ENCODE peak calls at places on chromosomes 3 and 15, in six cellular contexts. Y, U, G, B, R and V are unnamed samples.

GRCh38 chr3:71601811-71602210 is 18.3 kb upstream of the FOXP1 start:
- DNase-seq in Y (no peak), U (no peak), G (no peak), B (no peak), R (no peak), V (peak)

GRCh38 chr3:24522155-24522579 is 27.5 kb upstream of the THRB start:
- DNase-seq in Y (no peak), U (no peak), G (peak), B (peak), R (no peak), V (no peak)

GRCh38 chr3:151890721-151891141 is 17.3 kb downstream of the SUCNR1 start:
- DNase-seq in Y (no peak), U (no peak), G (no peak), B (no peak), R (no peak), V (peak)

GRCh38 chr3:71456155-71456554 is 127.4 kb downstream of the FOXP1 start:
- DNase-seq in Y (no peak), U (no peak), G (no peak), B (no peak), R (no peak), V (no peak)

GRCh38 chr3:158491968-158492367 is 79.0 kb upstream of the MLF1 start:
- DNase-seq in Y (no peak), U (no peak), G (no peak), B (no peak), R (no peak), V (no peak)

GRCh38 chr3:129358177-129359101 is 70.0 kb downstream of the EFCAB12 start:
- DNase-seq in Y (no peak), U (no peak), G (no peak), B (no peak), R (no peak), V (no peak)

GRCh38 chr3:179418610-179419009 is 32.7 kb downstream of the GNB4 start:
- DNase-seq in Y (no peak), U (no peak), G (no peak), B (no peak), R (no peak), V (no peak)

GRCh38 chr15:74307827-74308642 is 59.4 kb downstream of the CYP11A1 start:
- DNase-seq in Y (no peak), U (peak), G (peak), B (peak), R (peak), V (peak)

GRCh38 chr15:43376017-43376705 is 5.3 kb downstream of the TUBGCP4 start:
- DNase-seq in Y (no peak), U (peak), G (no peak), B (no peak), R (peak), V (peak)

GRCh38 chr3:107431298-107432012 is 54.2 kb downstream of the CCDC54 start:
- DNase-seq in Y (peak), U (peak), G (peak), B (peak), R (peak), V (peak)

GRCh38 chr3:2510746-2511145 is 412.1 kb downstream of the CNTN4 start:
- DNase-seq in Y (no peak), U (no peak), G (no peak), B (no peak), R (no peak), V (no peak)

GRCh38 chr3:150793641-150794040 is 30.7 kb upstream of the SIAH2 start:
- DNase-seq in Y (no peak), U (no peak), G (no peak), B (no peak), R (peak), V (no peak)

GRCh38 chr3:55156851-55157650 is 229.2 kb upstream of the LRTM1 start:
- DNase-seq in Y (no peak), U (no peak), G (no peak), B (no peak), R (no peak), V (no peak)

GRCh38 chr3:112779558-112780480 is 66.8 kb downstream of the CD200R1L start:
- DNase-seq in Y (no peak), U (no peak), G (no peak), B (no peak), R (no peak), V (no peak)

GRCh38 chr15:44427756-44428724 is 611 bp downstream of the CTDSPL2 start:
- DNase-seq in Y (no peak), U (peak), G (no peak), B (no peak), R (peak), V (peak)

GRCh38 chr3:32325957-32326356 is 65.7 kb upstream of the CMTM7 start:
- DNase-seq in Y (no peak), U (no peak), G (no peak), B (no peak), R (peak), V (peak)

GRCh38 chr3:21477896-21478295 is 273.1 kb downstream of the ZNF385D start:
- DNase-seq in Y (no peak), U (no peak), G (no peak), B (no peak), R (no peak), V (no peak)

GRCh38 chr15:68373028-68373427 is 58.9 kb downstream of the ITGA11 start:
- DNase-seq in Y (no peak), U (no peak), G (no peak), B (no peak), R (no peak), V (no peak)

GRCh38 chr3:66128623-66129022 is 89.9 kb upstream of the MAGI1 start:
- DNase-seq in Y (no peak), U (no peak), G (no peak), B (no peak), R (no peak), V (no peak)

GRCh38 chr3:66428733-66429132 is 72.1 kb downstream of the LRIG1 start:
- DNase-seq in Y (peak), U (peak), G (peak), B (no peak), R (no peak), V (peak)

GRCh38 chr15:82709421-82710207 is at the start of gene AP3B2:
- DNase-seq in Y (no peak), U (peak), G (peak), B (peak), R (peak), V (peak)

GRCh38 chr3:159852821-159853505 is 135.7 kb upstream of the IL12A start:
- DNase-seq in Y (no peak), U (no peak), G (peak), B (no peak), R (no peak), V (peak)

GRCh38 chr3:196471551-196471950 is 32.0 kb downstream of the RNF168 start:
- DNase-seq in Y (no peak), U (no peak), G (no peak), B (no peak), R (no peak), V (no peak)

GRCh38 chr3:156725706-156726105 is 51.3 kb downstream of the TIPARP start:
- DNase-seq in Y (no peak), U (no peak), G (no peak), B (no peak), R (no peak), V (peak)

GRCh38 chr3:188229177-188229576 is 75.2 kb downstream of the LPP start:
- DNase-seq in Y (no peak), U (no peak), G (no peak), B (no peak), R (no peak), V (no peak)

GRCh38 chr3:126851934-126852333 is 131.0 kb upstream of the PLXNA1 start:
- DNase-seq in Y (no peak), U (no peak), G (no peak), B (no peak), R (no peak), V (no peak)

GRCh38 chr3:17894434-17895060 is 152.1 kb upstream of the TBC1D5 start:
- DNase-seq in Y (no peak), U (peak), G (no peak), B (no peak), R (peak), V (peak)

GRCh38 chr3:9704343-9705322 is 1.0 kb downstream of the CPNE9 start:
- DNase-seq in Y (no peak), U (no peak), G (no peak), B (peak), R (no peak), V (no peak)

GRCh38 chr3:10450494-10451440 is 54.6 kb downstream of the ATP2B2 start:
- DNase-seq in Y (no peak), U (no peak), G (no peak), B (no peak), R (no peak), V (no peak)